ENCODE peak calls at places on chromosome 3, in four cellular contexts. J is Calu3, L is right atrium auricular region, U is GM10248. P is an unnamed sample.

GRCh38 chr3:58084788-58085543 is 76.7 kb downstream of the FLNB start:
- DNase-seq in U (peak; percentile 65), L (no peak), J (no peak), P (no peak)

GRCh38 chr3:180870008-180870733 is 42.3 kb upstream of the FXR1 start:
- DNase-seq in J (peak; percentile 15), U (no peak), L (peak; percentile 62), P (no peak)

GRCh38 chr3:174202561-174202960 is 656.6 kb upstream of the NAALADL2 start:
- DNase-seq in J (no peak), L (no peak), U (no peak), P (no peak)

GRCh38 chr3:159764211-159765024 is 224.2 kb upstream of the IL12A start:
- DNase-seq in L (peak; percentile 66), J (no peak), U (peak; percentile 40), P (no peak)

GRCh38 chr3:179663093-179663492 is 10.3 kb downstream of the USP13 start:
- DNase-seq in L (no peak), U (no peak), J (no peak), P (no peak)

GRCh38 chr3:124699686-124700396 is 30.4 kb upstream of the UMPS start:
- DNase-seq in L (no peak), J (no peak), U (no peak), P (no peak)

GRCh38 chr3:127538569-127538968 is 52.0 kb downstream of the TPRA1 start:
- DNase-seq in L (no peak), U (no peak), J (no peak), P (no peak)

GRCh38 chr3:21390856-21391255 is 360.2 kb downstream of the ZNF385D start:
- DNase-seq in J (no peak), L (no peak), U (no peak), P (peak; percentile 16)

GRCh38 chr3:81173514-81173913 is 587.9 kb downstream of the GBE1 start:
- DNase-seq in J (no peak), U (no peak), L (no peak), P (no peak)

GRCh38 chr3:161253711-161254110 is 32.6 kb downstream of the NMD3 start:
- DNase-seq in U (no peak), J (no peak), L (no peak), P (no peak)

GRCh38 chr3:21049368-21050062 is 701.5 kb downstream of the ZNF385D start:
- DNase-seq in L (no peak), U (no peak), J (no peak), P (no peak)

GRCh38 chr3:189570916-189571315 is 60.3 kb upstream of the TP63 start:
- DNase-seq in U (no peak), L (no peak), J (no peak), P (no peak)

GRCh38 chr3:11522953-11523792 is 120.5 kb downstream of the VGLL4 start:
- DNase-seq in J (no peak), L (no peak), U (no peak), P (no peak)

GRCh38 chr3:82262193-82262592 is 500.7 kb upstream of the GBE1 start:
- DNase-seq in U (no peak), J (no peak), L (no peak), P (no peak)

GRCh38 chr3:69095636-69096035 is 10.9 kb downstream of the ARL6IP5 start:
- DNase-seq in L (no peak), U (no peak), J (no peak), P (no peak)

GRCh38 chr3:124295358-124295757 is 303.4 kb upstream of the ROPN1 start:
- DNase-seq in U (no peak), L (no peak), J (no peak), P (no peak)

GRCh38 chr3:39707314-39707909 is 102.0 kb upstream of the MYRIP start:
- DNase-seq in J (peak; percentile 32), U (peak; percentile 45), L (no peak), P (peak; percentile 2)

DNA sequence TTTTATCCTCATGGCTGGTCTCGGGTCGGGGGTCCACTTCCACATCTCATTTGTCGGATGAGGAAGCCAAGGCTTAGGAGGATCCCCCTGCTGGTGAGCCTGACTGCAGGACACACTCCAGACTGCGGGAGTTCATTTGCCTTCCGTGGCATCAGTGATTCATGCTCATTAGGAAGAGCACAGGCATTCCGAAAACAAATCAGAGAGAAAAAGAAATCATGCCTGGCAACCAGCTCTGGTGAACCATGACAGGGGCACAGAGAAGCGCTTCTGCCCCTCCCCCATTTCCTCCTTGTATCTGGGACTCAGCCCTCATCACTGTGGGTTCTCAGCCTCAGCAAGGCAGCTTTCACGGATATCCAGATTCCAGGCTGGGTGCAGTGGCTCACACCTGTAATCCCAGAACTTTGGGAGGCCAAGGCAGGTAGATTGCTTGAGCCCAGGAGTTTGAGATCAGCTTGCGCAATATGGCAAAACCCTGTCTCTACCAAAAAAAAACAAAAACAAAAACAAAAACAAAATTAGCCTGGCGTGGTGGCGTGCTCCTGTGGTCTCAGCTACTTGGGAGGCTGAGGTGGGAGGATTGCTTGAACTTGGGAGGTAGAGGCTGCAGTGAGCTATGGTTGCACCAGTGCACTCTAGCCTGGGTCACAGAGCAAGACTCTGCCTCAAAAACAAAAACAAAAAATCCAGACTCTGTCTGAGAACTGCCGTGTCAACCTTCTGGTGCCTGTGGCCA is 28.4 kb downstream of the IRAK2 start:
- DNase-seq in U (no peak), J (no peak), L (no peak), P (peak; percentile 89)
- TF ChIP-seq CTCF in U (peak; percentile 20), J (no peak), L (peak; percentile 29), P (peak; percentile 87)

GRCh38 chr3:15693340-15693739 is 91.8 kb downstream of the BTD start:
- DNase-seq in L (no peak), U (no peak), J (no peak), P (no peak)
- TF ChIP-seq CTCF in L (no peak), U (no peak), J (no peak), P (no peak)

GRCh38 chr3:135762188-135762853 is 203.2 kb upstream of the PPP2R3A start:
- DNase-seq in L (no peak), J (no peak), U (no peak), P (no peak)
- TF ChIP-seq CTCF in L (no peak), J (no peak), U (no peak), P (no peak)

GRCh38 chr3:194370753-194371152 is 1.2 kb upstream of the LRRC15 start:
- DNase-seq in U (no peak), L (no peak), J (no peak), P (no peak)

GRCh38 chr3:194373028-194373427 is 3.5 kb upstream of the LRRC15 start:
- DNase-seq in L (no peak), U (no peak), J (no peak), P (no peak)

GRCh38 chr3:194368918-194369317 is 625 bp downstream of the LRRC15 start:
- DNase-seq in L (no peak), J (no peak), U (no peak), P (no peak)

GRCh38 chr3:194367992-194368841 is 1.3 kb downstream of the LRRC15 start:
- DNase-seq in J (no peak), U (no peak), L (no peak), P (no peak)

DNA sequence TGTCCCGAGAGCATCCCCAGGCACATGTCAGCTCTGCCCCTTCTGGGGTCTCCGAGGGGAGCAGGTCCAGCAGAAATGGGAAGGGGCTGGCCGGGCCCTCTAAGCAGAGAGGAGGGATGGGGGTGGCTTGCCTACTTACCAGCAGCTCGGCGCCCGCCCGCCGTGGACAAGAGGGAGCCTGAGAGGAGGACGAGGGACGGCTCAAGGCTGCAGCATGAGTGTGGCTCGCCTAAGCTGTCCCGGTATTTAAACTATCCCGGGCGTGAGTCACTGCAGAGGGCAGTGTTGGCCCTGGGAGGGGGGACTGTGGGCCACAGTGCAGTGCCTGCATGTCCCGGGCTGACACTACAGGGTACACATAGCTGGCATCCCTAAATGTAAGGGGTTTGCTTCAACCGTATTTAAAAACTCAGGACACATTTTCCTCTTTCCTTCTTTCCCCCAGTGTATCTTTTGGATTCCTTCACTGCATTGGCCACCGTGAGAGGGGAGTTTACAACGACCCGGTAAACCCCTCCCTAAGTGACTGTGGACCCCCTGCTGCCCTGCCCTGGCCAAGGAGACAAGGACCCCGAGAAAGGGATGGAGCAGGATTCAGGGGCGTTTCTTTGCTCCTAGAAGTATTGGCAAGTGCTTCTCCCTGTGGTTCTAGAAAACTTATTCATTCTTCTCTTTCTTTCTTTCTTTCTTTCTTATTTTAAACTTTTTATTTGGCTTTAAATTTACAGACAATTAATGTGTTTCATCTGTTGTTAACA is at the start of gene LRRC15:
- DNase-seq in J (peak; percentile 71), L (peak; percentile 61), U (no peak), P (no peak)
- TF ChIP-seq CTCF in J (no peak), L (no peak), U (no peak), P (peak; percentile 3)

DNA sequence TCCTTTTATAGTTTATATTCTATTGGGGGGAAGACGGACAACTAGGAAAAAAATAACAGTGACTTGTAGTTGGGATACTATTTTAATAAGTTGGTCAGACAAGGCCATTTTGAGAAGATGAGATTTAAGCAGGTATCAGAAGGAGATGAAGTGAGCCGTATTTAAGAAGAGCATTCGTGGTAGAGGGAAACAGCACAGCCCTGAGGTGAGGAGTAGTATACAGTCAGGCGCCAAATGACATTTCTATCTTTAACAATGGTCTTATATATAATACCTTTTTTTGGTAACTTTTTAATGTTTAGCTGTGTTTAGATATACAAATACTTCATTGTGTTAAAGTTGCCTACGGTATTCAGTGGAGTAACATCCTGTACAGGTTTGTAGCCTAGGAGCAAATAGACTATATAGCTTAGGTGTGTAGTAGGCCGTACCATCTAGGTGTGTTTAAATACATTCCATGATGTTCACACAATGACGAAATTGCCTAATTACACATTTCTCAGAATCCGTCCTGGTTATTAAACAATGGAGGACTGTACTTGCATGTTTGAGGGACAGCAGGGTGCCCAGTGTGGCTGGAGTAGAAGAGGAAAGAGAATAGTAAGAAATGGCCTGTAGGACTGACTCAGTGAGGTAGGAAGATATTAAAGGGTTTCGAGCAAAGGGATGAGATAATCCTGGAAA is 1.6 kb downstream of the NKTR start:
- DNase-seq in U (no peak), J (no peak), L (no peak), P (no peak)
- TF ChIP-seq CTCF in U (no peak), J (no peak), L (no peak), P (peak; percentile 32)

GRCh38 chr3:193971268-193971751 is 164.6 kb upstream of the HES1 start:
- DNase-seq in U (peak; percentile 68), L (no peak), J (peak; percentile 66), P (no peak)

GRCh38 chr3:193974591-193974990 is 161.4 kb upstream of the HES1 start:
- DNase-seq in U (no peak), L (no peak), J (no peak), P (no peak)

GRCh38 chr3:193970773-193971206 is 165.2 kb upstream of the HES1 start:
- DNase-seq in J (peak; percentile 24), U (no peak), L (no peak), P (no peak)

GRCh38 chr3:193974147-193974546 is 161.8 kb upstream of the HES1 start:
- DNase-seq in L (no peak), U (no peak), J (no peak), P (peak; percentile 9)

GRCh38 chr3:193972816-193973215 is 163.1 kb upstream of the HES1 start:
- DNase-seq in U (no peak), L (no peak), J (no peak), P (no peak)
- TF ChIP-seq CTCF in U (no peak), L (no peak), J (no peak), P (no peak)

DNA sequence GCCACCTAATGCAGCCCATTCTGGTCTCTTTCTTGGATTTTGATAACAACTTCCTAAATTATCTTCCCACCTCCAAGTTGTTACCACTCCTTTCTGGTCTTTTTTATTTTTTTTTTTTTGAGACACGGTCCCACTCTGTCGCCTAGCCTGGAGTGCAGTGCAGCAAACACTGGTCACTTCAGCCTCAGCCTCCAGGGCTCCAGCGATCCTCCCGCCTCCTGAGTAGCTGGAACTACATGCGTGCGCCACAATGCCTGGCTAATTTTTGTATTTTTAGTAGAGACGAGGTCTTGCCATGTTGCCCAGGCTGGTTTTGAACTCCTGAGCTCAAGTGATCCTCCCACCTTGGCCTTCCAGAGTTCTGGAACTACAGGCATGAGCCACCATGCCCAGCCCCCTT is 92.8 kb upstream of the BHLHE40 start:
- DNase-seq in U (no peak), L (no peak), J (no peak), P (no peak)
- TF ChIP-seq CTCF in U (no peak), L (no peak), J (no peak), P (no peak)

GRCh38 chr3:71879089-71879488 is 94.1 kb upstream of the PROK2 start:
- DNase-seq in U (no peak), J (no peak), L (no peak), P (no peak)
- TF ChIP-seq CTCF in U (no peak), J (no peak), L (no peak), P (no peak)